ENCODE peak calls at places on chromosomes 7 and 10, in five cellular contexts. W is osteoblast, A is Panc1, O is IMR-90, M is kidney epithelial cell. Q is an unnamed sample.

GRCh38 chr7:149792220-149792595 is 18.8 kb upstream of the ZNF467 start:
- DNase-seq in W (no peak), A (no peak), O (no peak), M (no peak), Q (no peak)

GRCh38 chr7:6422095-6422494 is 25.7 kb downstream of the DAGLB start:
- DNase-seq in W (peak), A (no peak), O (no peak), M (no peak), Q (no peak)

GRCh38 chr7:131052285-131052942 is 275.3 kb upstream of the MKLN1 start:
- DNase-seq in W (no peak), A (no peak), O (no peak), M (no peak), Q (no peak)

GRCh38 chr10:13661261-13661660 is 74.5 kb downstream of the PRPF18 start:
- DNase-seq in W (no peak), A (no peak), O (no peak), M (no peak), Q (no peak)

GRCh38 chr7:130894146-130895005 is 160.4 kb upstream of the KLF14 start:
- DNase-seq in W (no peak), A (no peak), O (peak), M (no peak), Q (peak)

GRCh38 chr7:47724335-47724982 is 142.5 kb upstream of the TNS3 start:
- DNase-seq in W (peak), A (no peak), O (peak), M (peak), Q (peak)

GRCh38 chr7:117975436-117975835 is 102.2 kb upstream of the CTTNBP2 start:
- DNase-seq in W (no peak), A (no peak), O (no peak), M (no peak), Q (no peak)

GRCh38 chr10:17742918-17743317 is 9.1 kb upstream of the TMEM236 start:
- DNase-seq in W (no peak), A (no peak), O (peak), M (no peak), Q (no peak)

GRCh38 chr7:30612658-30613265 is 18.1 kb downstream of the GARS1 start:
- DNase-seq in W (no peak), A (no peak), O (peak), M (no peak), Q (no peak)

GRCh38 chr7:83807770-83808169 is 158.8 kb upstream of the SEMA3E start:
- DNase-seq in W (no peak), A (no peak), O (no peak), M (no peak), Q (no peak)

GRCh38 chr10:95421782-95422181 is 131.0 kb upstream of the PDLIM1 start:
- DNase-seq in W (no peak), A (no peak), O (no peak), M (no peak), Q (no peak)

GRCh38 chr7:99268361-99268908 is 4.2 kb upstream of the MYH16 start:
- DNase-seq in W (no peak), A (no peak), O (no peak), M (no peak), Q (no peak)

GRCh38 chr10:116026315-116026714 is 246.7 kb downstream of the GFRA1 start:
- DNase-seq in W (peak), A (no peak), O (no peak), M (no peak), Q (no peak)

GRCh38 chr7:16851829-16852228 is 30.0 kb downstream of the AGR3 start:
- DNase-seq in W (no peak), A (no peak), O (no peak), M (no peak), Q (no peak)

GRCh38 chr10:103839867-103840746 is 15.3 kb downstream of the SH3PXD2A start:
- DNase-seq in W (no peak), A (no peak), O (no peak), M (no peak), Q (no peak)

GRCh38 chr10:124626759-124627380 is 117.3 kb downstream of the FAM53B start:
- DNase-seq in W (no peak), A (no peak), O (no peak), M (no peak), Q (no peak)

GRCh38 chr10:105770813-105771212 is 1129.7 kb downstream of the SORCS3 start:
- DNase-seq in W (no peak), A (no peak), O (no peak), M (peak), Q (peak)

GRCh38 chr7:7810380-7810779 is 92.0 kb upstream of the RPA3 start:
- DNase-seq in W (no peak), A (no peak), O (no peak), M (no peak), Q (no peak)

GRCh38 chr7:7808626-7809025 is 90.2 kb upstream of the RPA3 start:
- DNase-seq in W (no peak), A (no peak), O (no peak), M (no peak), Q (no peak)

GRCh38 chr7:7810826-7811225 is 92.4 kb upstream of the RPA3 start:
- DNase-seq in W (no peak), A (no peak), O (no peak), M (no peak), Q (no peak)

GRCh38 chr7:7805511-7806153 is 87.2 kb upstream of the RPA3 start:
- DNase-seq in W (no peak), A (no peak), O (no peak), M (no peak), Q (no peak)

GRCh38 chr7:7808156-7808555 is 89.7 kb upstream of the RPA3 start:
- DNase-seq in W (no peak), A (no peak), O (peak), M (no peak), Q (no peak)
- TF ChIP-seq CTCF in W (no peak), A (no peak), O (no peak), M (no peak), Q (no peak)

GRCh38 chr10:42975558-42976352 is 101.1 kb upstream of the RET start:
- DNase-seq in W (peak), A (no peak), O (no peak), M (no peak), Q (no peak)
- TF ChIP-seq CTCF in W (no peak), A (no peak), O (no peak), M (no peak), Q (no peak)

GRCh38 chr10:1372212-1372611 is 316.0 kb downstream of the WDR37 start:
- DNase-seq in W (no peak), A (no peak), O (no peak), M (no peak), Q (no peak)
- TF ChIP-seq CTCF in W (no peak), A (peak), O (no peak), M (no peak), Q (no peak)

GRCh38 chr7:138590154-138590553 is 111.0 kb downstream of the SVOPL start:
- DNase-seq in W (no peak), A (no peak), O (no peak), M (no peak), Q (no peak)
- TF ChIP-seq CTCF in W (no peak), A (no peak), O (no peak), M (no peak), Q (no peak)

GRCh38 chr10:7053195-7053594 is 357.6 kb downstream of the SFMBT2 start:
- DNase-seq in W (no peak), A (no peak), O (no peak), M (no peak), Q (no peak)

GRCh38 chr10:7056216-7056615 is 354.6 kb downstream of the SFMBT2 start:
- DNase-seq in W (no peak), A (no peak), O (no peak), M (no peak), Q (no peak)

DNA sequence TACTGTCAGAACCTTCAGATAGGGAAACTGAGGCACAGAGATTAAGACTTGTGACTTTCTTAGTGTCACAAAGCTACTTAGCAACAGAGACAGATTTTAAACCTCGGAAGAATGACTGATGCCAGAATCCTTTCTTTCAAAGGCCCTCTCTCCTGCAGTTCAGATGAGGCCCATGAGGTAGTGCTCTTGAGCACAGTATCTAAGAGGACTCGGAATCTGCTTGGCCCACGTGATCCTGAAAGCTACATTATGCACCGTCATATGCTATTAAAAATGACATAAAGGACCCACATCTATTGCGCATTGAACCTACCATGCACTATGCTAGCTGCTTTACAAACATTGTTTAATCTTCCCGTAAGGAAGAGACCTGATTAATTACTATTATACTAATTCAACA is 355.9 kb downstream of the SFMBT2 start:
- DNase-seq in W (no peak), A (no peak), O (peak), M (no peak), Q (no peak)
- TF ChIP-seq CTCF in W (no peak), A (peak), O (peak), M (peak), Q (peak)

DNA sequence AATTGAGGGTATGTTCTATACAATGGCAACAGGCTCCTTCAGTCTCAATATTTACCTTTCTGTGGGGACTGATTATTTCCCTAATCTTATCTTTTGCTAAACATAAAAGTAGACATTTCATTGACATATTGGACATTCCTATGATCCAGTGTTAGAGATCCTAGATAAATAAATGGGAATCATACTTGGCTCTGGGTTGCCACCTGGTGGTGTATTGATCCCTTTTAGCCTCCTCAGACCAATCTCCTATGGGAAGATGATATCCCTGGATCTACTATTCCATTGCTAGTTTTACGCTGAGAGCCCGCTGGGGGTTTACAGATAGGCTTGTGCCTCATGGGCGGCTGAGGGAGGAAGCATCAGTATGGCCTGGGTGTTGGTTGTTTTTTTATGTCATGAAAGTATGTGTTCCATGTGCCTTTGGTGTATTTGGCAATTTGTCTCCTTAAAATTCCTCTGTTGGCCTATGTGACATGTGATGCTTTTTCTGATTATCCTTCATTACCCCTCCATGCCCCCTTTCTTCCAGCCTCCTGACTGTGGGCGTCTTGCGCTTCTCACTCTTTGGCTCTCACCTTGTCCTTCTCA is 18.8 kb downstream of the CELF2 start:
- DNase-seq in W (peak), A (peak), O (peak), M (no peak), Q (no peak)
- TF ChIP-seq CTCF in W (peak), A (peak), O (peak), M (peak), Q (peak)

GRCh38 chr7:33757563-33758165 is 147.7 kb upstream of the BMPER start:
- DNase-seq in W (no peak), A (peak), O (peak), M (no peak), Q (no peak)
- TF ChIP-seq CTCF in W (peak), A (peak), O (peak), M (peak), Q (peak)

GRCh38 chr7:134514663-134515062 is 12.7 kb upstream of the AKR1B10 start:
- DNase-seq in W (peak), A (peak), O (peak), M (no peak), Q (no peak)

GRCh38 chr7:134515569-134516468 is 11.5 kb upstream of the AKR1B10 start:
- DNase-seq in W (peak), A (peak), O (peak), M (peak), Q (peak)

GRCh38 chr7:134520130-134520529 is 7.2 kb upstream of the AKR1B10 start:
- DNase-seq in W (peak), A (no peak), O (peak), M (no peak), Q (no peak)
- TF ChIP-seq CTCF in W (peak), A (peak), O (peak), M (no peak), Q (peak)

Q was measured in retinal pigment epithelial cell.